ENCODE peak calls at places on chromosomes 5 and 9, in seven cellular contexts. H, X, M, W, D, O and U are unnamed samples.

GRCh38 chr5:68875351-68875750 is 218.5 kb upstream of the SLC30A5 start:
- DNase-seq in D (no peak), W (no peak), M (no peak), O (no peak), H (no peak), X (no peak), U (no peak)

GRCh38 chr5:177132504-177133118 is 962 bp upstream of the NSD1 start:
- DNase-seq in M (peak; percentile 26), X (no peak), O (no peak), W (no peak), D (peak; percentile 84), H (no peak), U (no peak)

GRCh38 chr5:173997331-173997730 is 8.4 kb downstream of the C5orf47 start:
- DNase-seq in X (no peak), H (no peak), W (no peak), M (no peak), D (no peak), O (no peak), U (no peak)

GRCh38 chr5:175696139-175696854 is 38.4 kb downstream of the HRH2 start:
- DNase-seq in H (peak; percentile 39), O (peak; percentile 7), X (peak; percentile 72), D (peak; percentile 60), W (no peak), M (peak; percentile 29), U (peak; percentile 5)

GRCh38 chr5:159518361-159518760 is 188.1 kb upstream of the IL12B start:
- DNase-seq in W (peak; percentile 36), M (no peak), X (no peak), H (no peak), O (peak; percentile 23), D (no peak), U (no peak)

GRCh38 chr9:126880947-126881332 is 20.5 kb downstream of the ZBTB34 start:
- DNase-seq in W (no peak), M (no peak), D (no peak), X (no peak), H (no peak), O (no peak), U (no peak)

GRCh38 chr5:6603643-6604042 is 29.2 kb downstream of the NSUN2 start:
- DNase-seq in O (no peak), M (no peak), W (no peak), X (no peak), H (no peak), D (no peak), U (no peak)

GRCh38 chr9:107351382-107352045 is 68.4 kb downstream of the RAD23B start:
- DNase-seq in H (no peak), O (no peak), M (no peak), W (no peak), D (no peak), X (no peak), U (no peak)

GRCh38 chr9:38292480-38292879 is 100.0 kb upstream of the ALDH1B1 start:
- DNase-seq in W (no peak), M (no peak), X (no peak), O (no peak), H (no peak), D (no peak), U (no peak)

GRCh38 chr9:17631396-17631795 is 52.5 kb downstream of the SH3GL2 start:
- DNase-seq in X (no peak), H (no peak), W (no peak), D (no peak), O (no peak), M (no peak), U (no peak)

GRCh38 chr9:5876711-5877110 is 14.0 kb upstream of the MLANA start:
- DNase-seq in X (no peak), H (no peak), W (no peak), O (no peak), D (no peak), M (no peak), U (no peak)

GRCh38 chr9:89277454-89277853 is 33.5 kb upstream of the CKS2 start:
- DNase-seq in O (peak; percentile 20), D (no peak), H (no peak), X (no peak), M (no peak), W (no peak), U (no peak)

GRCh38 chr5:14105717-14106435 is 37.3 kb upstream of the TRIO start:
- DNase-seq in D (no peak), M (no peak), O (peak; percentile 88), H (no peak), X (peak; percentile 72), W (peak; percentile 70), U (peak; percentile 82)

GRCh38 chr5:6598351-6598900 is 34.4 kb downstream of the NSUN2 start:
- DNase-seq in X (no peak), M (no peak), O (peak; percentile 62), H (no peak), D (no peak), W (no peak), U (no peak)

GRCh38 chr5:134127376-134127861 is 12.9 kb downstream of the TCF7 start:
- DNase-seq in X (peak; percentile 65), M (no peak), O (peak; percentile 70), H (no peak), D (no peak), W (no peak), U (no peak)

GRCh38 chr5:54217826-54218503 is 92.4 kb downstream of the ARL15 start:
- DNase-seq in O (peak; percentile 90), H (no peak), D (peak; percentile 76), W (peak; percentile 39), X (peak; percentile 59), M (no peak), U (peak; percentile 52)

GRCh38 chr9:125659954-125660353 is 47.1 kb downstream of the MAPKAP1 start:
- DNase-seq in X (no peak), M (no peak), O (peak; percentile 78), D (no peak), W (no peak), H (no peak), U (no peak)

DNA sequence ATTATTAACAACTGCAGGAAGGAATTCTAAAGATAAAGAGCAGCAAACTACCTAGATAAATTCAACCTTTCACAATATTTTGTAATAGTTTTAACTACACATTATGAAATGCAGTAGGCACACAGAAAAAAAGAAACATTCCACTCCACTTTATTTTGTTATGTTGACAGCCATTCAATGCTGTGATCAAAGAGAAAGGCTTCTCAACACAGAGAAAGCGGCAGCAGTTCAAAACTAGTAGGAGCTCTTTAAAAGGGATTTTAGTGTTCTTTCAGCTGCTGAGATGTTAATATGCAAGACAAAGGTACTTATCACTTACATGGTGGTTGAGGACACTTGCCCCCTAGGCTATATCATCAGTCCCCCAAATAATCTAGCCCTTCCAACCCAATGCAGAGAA is 11.6 kb downstream of the CEMIP2 start:
- DNase-seq in W (no peak), M (no peak), X (no peak), D (peak; percentile 49), H (no peak), O (peak; percentile 15), U (no peak)
- H3K4me3 ChIP-seq in W (no peak overlapping the region), M (no peak overlapping the region), X (no peak overlapping the region), D (peak overlapping the region; percentile 46), H (no peak overlapping the region), O (no peak overlapping the region), U (no peak overlapping the region)

GRCh38 chr5:138849439-138849838 is 25.7 kb downstream of the LRRTM2 start:
- DNase-seq in D (no peak), M (no peak), H (no peak), O (no peak), X (peak; percentile 41), W (peak; percentile 16), U (no peak)

GRCh38 chr5:138841531-138841930 is 33.6 kb downstream of the LRRTM2 start:
- DNase-seq in H (no peak), X (no peak), W (no peak), M (no peak), O (no peak), D (no peak), U (no peak)

GRCh38 chr5:138844812-138845513 is 30.2 kb downstream of the LRRTM2 start:
- DNase-seq in W (peak; percentile 47), H (no peak), M (no peak), O (peak; percentile 64), D (no peak), X (no peak), U (no peak)

GRCh38 chr5:138840100-138840499 is 35.0 kb downstream of the LRRTM2 start:
- DNase-seq in D (no peak), W (no peak), H (no peak), O (no peak), X (no peak), M (no peak), U (no peak)

GRCh38 chr5:138843789-138844461 is 31.2 kb downstream of the LRRTM2 start:
- DNase-seq in X (no peak), D (no peak), H (no peak), W (no peak), O (peak; percentile 55), M (no peak), U (no peak)
- H3K4me3 ChIP-seq in X (no peak overlapping the region), D (no peak overlapping the region), H (no peak overlapping the region), W (no peak overlapping the region), O (no peak overlapping the region), M (no peak overlapping the region), U (no peak overlapping the region)

DNA sequence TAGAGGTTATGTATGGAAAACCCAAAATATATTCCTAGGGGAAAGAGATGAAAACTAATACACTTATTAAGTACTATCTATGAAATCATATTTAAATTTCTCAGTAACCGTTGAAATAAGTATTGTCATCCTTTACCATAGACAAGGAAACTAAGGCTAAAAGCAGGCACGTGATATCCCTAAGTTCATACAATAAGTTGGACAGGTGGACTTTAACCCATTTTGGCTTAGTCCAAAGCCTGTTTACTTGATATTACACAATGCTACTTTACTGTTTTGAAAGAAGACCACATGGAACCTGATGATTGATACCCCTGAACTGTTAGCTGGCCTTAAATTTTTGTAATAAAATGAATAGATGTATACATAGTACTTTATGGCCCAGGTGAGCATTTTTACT is 3.5 kb downstream of the NFX1 start:
- DNase-seq in H (no peak), M (no peak), D (no peak), W (no peak), X (no peak), O (no peak), U (no peak)
- H3K4me3 ChIP-seq in H (no peak overlapping the region), M (no peak overlapping the region), D (no peak overlapping the region), W (no peak overlapping the region), X (no peak overlapping the region), O (no peak overlapping the region), U (no peak overlapping the region)

GRCh38 chr9:136643596-136644342 is 18.9 kb upstream of the EGFL7 start:
- DNase-seq in M (no peak), W (no peak), O (no peak), D (peak; percentile 45), H (no peak), X (no peak), U (no peak)
- H3K4me3 ChIP-seq in M (peak overlapping the region; percentile 41), W (no peak overlapping the region), O (no peak overlapping the region), D (peak overlapping the region; percentile 32), H (no peak overlapping the region), X (no peak overlapping the region), U (no peak overlapping the region)

GRCh38 chr5:96771395-96771794 is 36.4 kb downstream of the ERAP1 start:
- DNase-seq in W (no peak), O (no peak), D (no peak), X (no peak), M (no peak), H (no peak), U (no peak)
- H3K4me3 ChIP-seq in W (no peak overlapping the region), O (no peak overlapping the region), D (no peak overlapping the region), X (no peak overlapping the region), M (no peak overlapping the region), H (no peak overlapping the region), U (no peak overlapping the region)

GRCh38 chr5:5141625-5142527 is 1.7 kb downstream of the ADAMTS16 start:
- DNase-seq in O (peak; percentile 71), D (peak; percentile 81), H (no peak), W (no peak), X (peak; percentile 75), M (peak; percentile 32), U (peak; percentile 42)
- H3K4me3 ChIP-seq in O (no peak overlapping the region), D (peak overlapping the region; percentile 63), H (no peak overlapping the region), W (no peak overlapping the region), X (no peak overlapping the region), M (no peak overlapping the region), U (no peak overlapping the region)